ENCODE peak calls at places on chromosomes 11 and 22, in seven cellular contexts. X is stimulated activated CD8-positive, alpha-beta memory T cell treated with anti-CD3 and anti-CD28 coated beads, Interleukin-15, amount 100 ng/mL, for 4 hours; U is CD8-positive, alpha-beta memory T cell; S is germinal center; B is HS-5; C is GM23338; M is effector memory CD8-positive, alpha-beta T cell. Q is an unnamed sample.

GRCh38 chr11:117097567-117098268 is 510 bp downstream of the SIK3 start:
- DNase-seq in X (no peak), U (no peak), S (peak; percentile 68), B (no peak), C (peak; percentile 68), M (peak; percentile 41), Q (peak; percentile 43)

GRCh38 chr22:16783930-16784354 is 41.3 kb downstream of the XKR3 start:
- DNase-seq in X (no peak), U (no peak), S (no peak), B (no peak), C (peak; percentile 71), M (no peak), Q (peak; percentile 72)

GRCh38 chr11:57566035-57566504 is 1.4 kb downstream of the UBE2L6 start:
- DNase-seq in X (no peak), U (peak; percentile 14), S (peak; percentile 61), B (peak; percentile 13), C (no peak), M (peak; percentile 16), Q (peak; percentile 74)

GRCh38 chr22:23551385-23551784 is 28.7 kb downstream of the IGLL1 start:
- DNase-seq in X (no peak), U (no peak), S (no peak), B (no peak), C (no peak), M (no peak), Q (no peak)

GRCh38 chr22:41910599-41911291 is 4.1 kb downstream of the SHISA8 start:
- DNase-seq in X (no peak), U (peak; percentile 14), S (peak; percentile 56), B (no peak), C (peak; percentile 45), M (no peak), Q (no peak)

GRCh38 chr11:790721-791564 is 1.1 kb upstream of the CEND1 start:
- DNase-seq in X (no peak), U (no peak), S (no peak), B (no peak), C (peak; percentile 86), M (no peak), Q (peak; percentile 88)

GRCh38 chr11:46554205-46555162 is 39.3 kb downstream of the AMBRA1 start:
- DNase-seq in X (no peak), U (no peak), S (no peak), B (peak; percentile 90), C (peak; percentile 31), M (no peak), Q (no peak)

GRCh38 chr22:27768027-27768640 is 33.4 kb downstream of the MN1 start:
- DNase-seq in X (no peak), U (no peak), S (no peak), B (no peak), C (no peak), M (no peak), Q (no peak)

GRCh38 chr11:107808526-107808925 is 50.1 kb downstream of the SLC35F2 start:
- DNase-seq in X (no peak), U (no peak), S (no peak), B (no peak), C (no peak), M (no peak), Q (no peak)

GRCh38 chr11:33721291-33721840 is 14.9 kb downstream of the CD59 start:
- DNase-seq in X (no peak), U (no peak), S (no peak), B (no peak), C (no peak), M (no peak), Q (no peak)

GRCh38 chr11:117096140-117096972 is 1.9 kb downstream of the SIK3 start:
- DNase-seq in X (peak; percentile 11), U (peak; percentile 23), S (peak; percentile 57), B (no peak), C (peak; percentile 57), M (peak; percentile 50), Q (peak; percentile 42)

GRCh38 chr22:27022256-27022655 is 364.9 kb downstream of the MIAT start:
- DNase-seq in X (no peak), U (no peak), S (no peak), B (no peak), C (no peak), M (no peak), Q (no peak)

GRCh38 chr22:17842386-17842785 is 68.1 kb upstream of the BID start:
- DNase-seq in X (peak; percentile 10), U (peak; percentile 39), S (no peak), B (no peak), C (no peak), M (peak; percentile 53), Q (no peak)

GRCh38 chr22:37018086-37018814 is 997 bp downstream of the TST start:
- DNase-seq in X (no peak), U (no peak), S (no peak), B (no peak), C (peak; percentile 49), M (no peak), Q (no peak)

GRCh38 chr11:68840661-68841653 is 759 bp downstream of the CPT1A start:
- DNase-seq in X (no peak), U (peak; percentile 20), S (peak; percentile 33), B (no peak), C (peak; percentile 73), M (peak; percentile 15), Q (peak; percentile 72)

GRCh38 chr11:65134240-65134951 is at the start of gene SYVN1:
- DNase-seq in X (peak; percentile 84), U (peak; percentile 88), S (peak; percentile 92), B (peak; percentile 70), C (peak; percentile 90), M (peak; percentile 91), Q (peak; percentile 96)

GRCh38 chr11:126147268-126148111 is 64.0 kb downstream of the RPUSD4 start:
- DNase-seq in X (no peak), U (no peak), S (no peak), B (no peak), C (peak; percentile 62), M (no peak), Q (no peak)

GRCh38 chr11:48114740-48115139 is 101.9 kb upstream of the OR4B1 start:
- DNase-seq in X (no peak), U (no peak), S (no peak), B (no peak), C (no peak), M (no peak), Q (peak; percentile 79)

GRCh38 chr11:2885676-2886081 is at the start of gene CDKN1C:
- DNase-seq in X (peak; percentile 75), U (peak; percentile 82), S (peak; percentile 96), B (peak; percentile 36), C (peak; percentile 88), M (peak; percentile 76), Q (no peak)

GRCh38 chr11:62539238-62539925 is 7.2 kb downstream of the AHNAK start:
- DNase-seq in X (no peak), U (no peak), S (no peak), B (peak; percentile 63), C (no peak), M (peak; percentile 29), Q (peak; percentile 34)

GRCh38 chr22:41636467-41636866 is 15.4 kb downstream of the XRCC6 start:
- DNase-seq in X (no peak), U (no peak), S (no peak), B (no peak), C (no peak), M (no peak), Q (no peak)

GRCh38 chr11:64644348-64645242 is 53.6 kb downstream of the SLC22A12 start:
- DNase-seq in X (no peak), U (no peak), S (peak; percentile 24), B (no peak), C (peak; percentile 71), M (no peak), Q (peak; percentile 68)

GRCh38 chr11:19725379-19726079 is 12.9 kb downstream of the NAV2 start:
- DNase-seq in X (no peak), U (no peak), S (no peak), B (no peak), C (peak; percentile 22), M (no peak), Q (no peak)

GRCh38 chr11:17494019-17494418 is 17.4 kb upstream of the ABCC8 start:
- DNase-seq in X (no peak), U (no peak), S (no peak), B (no peak), C (no peak), M (no peak), Q (no peak)

GRCh38 chr22:36940676-36941075 is 27.2 kb downstream of the CSF2RB start:
- DNase-seq in X (no peak), U (no peak), S (peak; percentile 48), B (no peak), C (peak; percentile 44), M (no peak), Q (peak; percentile 77)

GRCh38 chr11:93614111-93614784 is 47.2 kb upstream of the CEP295 start:
- DNase-seq in X (no peak), U (no peak), S (peak; percentile 8), B (no peak), C (peak; percentile 47), M (peak; percentile 1), Q (peak; percentile 63)